ENCODE peak calls at places on chromosomes 7 and 10, in eight cellular contexts. C, G, J, Q, I, W, D and R are unnamed samples. For H3K36me3, the result is how much of the 10 kb centered on the place peaks cover.

GRCh38 chr7:50349963-50350944 is 45.7 kb downstream of the IKZF1 start:
- DNase-seq in W (peak), Q (no peak), C (no peak), D (no peak), G (no peak), I (peak), J (no peak), R (peak)

GRCh38 chr7:115013887-115014286 is 92.0 kb downstream of the MDFIC start:
- DNase-seq in G (no peak), C (no peak), J (no peak), W (no peak), I (no peak), Q (no peak), D (no peak), R (no peak)

GRCh38 chr7:50723888-50724287 is 58.8 kb downstream of the GRB10 start:
- DNase-seq in Q (no peak), I (no peak), W (no peak), J (no peak), D (no peak), G (no peak), C (no peak), R (no peak)

GRCh38 chr7:31796375-31796774 is 109.4 kb downstream of the PPP1R17 start:
- DNase-seq in W (no peak), I (no peak), G (no peak), D (no peak), Q (no peak), C (no peak), J (no peak), R (no peak)

GRCh38 chr10:97925308-97925938 is 75.8 kb downstream of the GOLGA7B start:
- DNase-seq in I (no peak), J (no peak), D (no peak), G (no peak), Q (no peak), W (no peak), C (no peak), R (no peak)

GRCh38 chr7:44382459-44383300 is 57.3 kb upstream of the CAMK2B start:
- DNase-seq in G (no peak), I (no peak), W (no peak), C (no peak), Q (peak), J (no peak), D (no peak), R (no peak)

GRCh38 chr7:95126053-95126709 is 198.2 kb downstream of the PON1 start:
- DNase-seq in G (peak), Q (no peak), J (no peak), I (no peak), C (no peak), D (no peak), W (no peak), R (no peak)

GRCh38 chr10:62727935-62728334 is 76.6 kb upstream of the ADO start:
- DNase-seq in W (no peak), G (no peak), C (no peak), D (no peak), I (no peak), Q (no peak), J (no peak), R (no peak)

GRCh38 chr7:37052673-37053072 is 328.4 kb upstream of the AOAH start:
- DNase-seq in D (no peak), I (no peak), Q (no peak), W (no peak), C (no peak), G (peak), J (no peak), R (no peak)

GRCh38 chr10:69912584-69912983 is 110.9 kb downstream of the COL13A1 start:
- DNase-seq in G (no peak), I (no peak), C (no peak), W (no peak), Q (no peak), D (no peak), J (peak), R (no peak)

GRCh38 chr10:33760544-33760943 is 426.1 kb upstream of the NRP1 start:
- DNase-seq in C (no peak), I (no peak), G (no peak), J (no peak), D (no peak), Q (no peak), W (no peak), R (no peak)

GRCh38 chr10:12934777-12935176 is 66.7 kb downstream of the CCDC3 start:
- DNase-seq in W (no peak), I (no peak), Q (no peak), J (no peak), D (no peak), C (no peak), G (no peak), R (no peak)

GRCh38 chr10:106560925-106561640 is 603.4 kb downstream of the SORCS1 start:
- DNase-seq in J (no peak), G (no peak), Q (no peak), I (no peak), W (no peak), D (no peak), C (no peak), R (no peak)

GRCh38 chr10:64630534-64630933 is 1109.3 kb downstream of the REEP3 start:
- DNase-seq in J (no peak), C (no peak), I (no peak), G (no peak), D (no peak), Q (no peak), W (no peak), R (no peak)

GRCh38 chr10:17536221-17536620 is 81.0 kb downstream of the HACD1 start:
- DNase-seq in W (no peak), I (no peak), D (no peak), Q (no peak), J (no peak), C (no peak), G (no peak), R (no peak)

GRCh38 chr10:17538941-17539340 is 78.2 kb downstream of the HACD1 start:
- DNase-seq in C (no peak), J (no peak), W (no peak), I (no peak), G (no peak), D (no peak), Q (no peak), R (no peak)

GRCh38 chr10:17537281-17537680 is 79.9 kb downstream of the HACD1 start:
- DNase-seq in D (no peak), Q (no peak), C (no peak), G (no peak), J (no peak), W (no peak), I (no peak), R (no peak)

GRCh38 chr10:17528296-17528862 is 74.0 kb upstream of the ST8SIA6 start:
- DNase-seq in C (no peak), Q (no peak), G (no peak), W (no peak), D (no peak), J (no peak), I (no peak), R (no peak)

GRCh38 chr10:17533731-17534130 is 79.3 kb upstream of the ST8SIA6 start:
- DNase-seq in J (no peak), Q (no peak), G (no peak), I (no peak), D (no peak), W (no peak), C (no peak), R (no peak)
- TF ChIP-seq EP300 in J (no peak), Q (no peak), G (no peak), I (no peak), D (no peak), W (no peak), C (no peak), R (no peak)

GRCh38 chr7:89998554-89998953 is 155.7 kb upstream of the STEAP1 start:
- DNase-seq in W (no peak), I (no peak), Q (no peak), J (no peak), D (no peak), C (no peak), G (no peak), R (no peak)

GRCh38 chr7:89994483-89994882 is 159.8 kb upstream of the STEAP1 start:
- DNase-seq in D (no peak), C (no peak), J (no peak), Q (no peak), G (no peak), W (no peak), I (no peak), R (no peak)
- TF ChIP-seq POLR2A in D (no peak), C (no peak), J (no peak), Q (no peak), G (no peak), W (no peak), I (no peak), R (no peak)

GRCh38 chr7:100886142-100886935 is 3.2 kb downstream of the UFSP1 start:
- DNase-seq in G (no peak), W (no peak), J (no peak), C (no peak), D (no peak), Q (no peak), I (no peak), R (no peak)
- H3K36me3 ChIP-seq in G (under half), W (half or more), J (half or more), C (under half), D (under half), Q (half or more), I (half or more), R (under half)

GRCh38 chr10:52312999-52313349 is 1.1 kb upstream of the DKK1 start:
- DNase-seq in W (no peak), Q (no peak), D (no peak), I (no peak), G (no peak), C (no peak), J (no peak), R (no peak)
- TF ChIP-seq EP300 in W (no peak), Q (no peak), D (no peak), I (no peak), G (no peak), C (no peak), J (no peak), R (no peak)

DNA sequence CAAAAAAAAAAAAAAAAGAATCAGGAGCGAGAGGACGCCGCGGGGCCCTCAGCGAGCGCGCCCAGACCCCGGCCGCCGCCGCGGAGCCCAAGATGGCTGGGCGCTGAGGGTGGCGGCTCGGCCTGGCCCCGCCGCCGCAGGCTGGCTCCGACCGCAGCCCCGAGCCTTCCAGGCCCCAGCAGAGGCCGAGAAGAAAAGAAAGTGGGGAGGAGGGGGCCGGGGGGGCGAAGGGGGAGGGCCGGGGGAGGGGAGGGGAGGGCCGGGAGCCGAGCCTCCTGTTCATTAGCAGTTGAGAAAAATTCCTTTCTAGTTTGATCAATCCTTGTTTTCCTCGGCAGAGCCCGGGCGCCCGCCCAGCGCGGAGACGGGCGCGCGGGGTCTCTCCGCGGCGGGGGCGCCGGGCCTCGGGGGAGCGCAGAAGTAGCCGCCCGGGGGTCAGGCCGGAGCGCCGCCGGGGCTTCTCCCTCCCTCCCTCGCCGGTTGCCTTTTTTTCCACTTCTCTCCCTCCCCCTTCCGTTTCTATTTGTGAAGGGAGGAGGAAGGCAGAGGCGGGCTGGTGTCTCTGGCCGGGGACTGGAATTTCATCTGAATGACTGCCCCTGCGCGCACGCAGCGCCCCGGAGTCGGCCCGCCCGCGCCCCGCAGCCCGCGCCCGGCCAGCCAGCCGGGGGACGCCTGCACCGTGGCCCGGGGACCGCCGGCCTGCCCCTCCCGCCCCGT is 773 bp upstream of the TRIM8 start:
- DNase-seq in D (peak), C (peak), W (no peak), J (peak), G (peak), Q (no peak), I (peak), R (peak)
- TF ChIP-seq POLR2A in D (peak), C (peak), W (peak), J (no peak), G (peak), Q (peak), I (no peak), R (no peak)

GRCh38 chr7:47284691-47285246 is 297.1 kb downstream of the TNS3 start:
- DNase-seq in I (peak), J (no peak), G (no peak), Q (peak), D (no peak), C (no peak), W (no peak), R (no peak)
- H3K36me3 ChIP-seq in I (half or more), J (under half), G (under half), Q (half or more), D (under half), C (under half), W (under half), R (half or more)

GRCh38 chr7:41189866-41190265 is 513.0 kb downstream of the INHBA start:
- DNase-seq in I (no peak), G (no peak), C (no peak), D (no peak), Q (no peak), J (no peak), W (no peak), R (no peak)
- TF ChIP-seq EP300 in I (no peak), G (no peak), C (no peak), D (no peak), Q (no peak), J (no peak), W (no peak), R (no peak)

DNA sequence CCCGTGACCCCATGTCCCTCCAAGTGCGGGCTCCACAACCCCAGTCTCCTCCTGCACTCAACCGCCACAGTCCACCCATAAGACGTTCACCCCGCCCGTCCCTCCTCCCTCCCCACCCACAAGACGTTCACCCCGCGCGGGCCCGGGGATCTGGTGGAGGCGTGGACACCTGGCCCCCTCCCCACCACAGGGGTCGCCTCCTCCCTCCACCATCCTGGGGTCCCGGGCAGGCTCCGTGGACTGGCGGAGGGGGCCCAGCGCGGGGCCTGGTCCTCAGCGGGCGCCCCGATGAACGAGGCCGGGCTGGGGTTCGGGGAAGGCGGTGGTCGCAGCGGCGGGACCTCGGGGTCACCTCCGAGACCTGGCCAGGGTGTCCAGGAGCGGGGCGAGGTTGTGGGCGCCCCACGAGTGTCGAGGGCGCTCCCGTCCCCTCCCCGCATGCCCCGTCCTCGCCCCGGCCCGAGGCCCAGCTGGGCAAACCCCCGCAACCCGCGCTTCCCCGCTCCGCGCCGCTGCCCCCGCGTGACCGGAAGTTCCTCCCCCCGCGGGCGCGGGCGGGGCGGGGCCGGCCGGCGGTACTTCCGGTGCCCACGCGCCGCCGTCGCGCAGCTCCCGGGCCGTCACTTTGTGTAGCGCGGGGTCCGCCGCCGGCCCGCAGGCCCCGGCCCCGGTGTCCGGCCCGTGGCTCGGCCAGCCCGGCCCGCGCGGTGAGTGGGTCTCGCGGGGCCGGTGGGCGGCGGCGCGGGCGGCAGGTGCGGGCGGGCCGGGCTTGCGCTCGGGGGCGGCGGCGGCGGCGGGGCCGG is at the start of gene ZNF316:
- DNase-seq in D (peak), W (no peak), C (peak), Q (no peak), G (no peak), I (peak), J (peak), R (peak)
- TF ChIP-seq POLR2A in D (peak), W (peak), C (peak), Q (no peak), G (no peak), I (no peak), J (peak), R (no peak)

GRCh38 chr10:7248148-7248547 is 162.7 kb downstream of the SFMBT2 start:
- DNase-seq in G (no peak), D (no peak), J (no peak), W (no peak), I (no peak), Q (no peak), C (no peak), R (no peak)

GRCh38 chr10:7243873-7244272 is 167.0 kb downstream of the SFMBT2 start:
- DNase-seq in W (no peak), I (no peak), Q (no peak), J (no peak), D (no peak), C (no peak), G (no peak), R (no peak)

GRCh38 chr10:7239312-7239985 is 171.4 kb downstream of the SFMBT2 start:
- DNase-seq in D (no peak), Q (no peak), J (no peak), I (no peak), C (no peak), W (no peak), G (no peak), R (no peak)

GRCh38 chr10:7245505-7245904 is 165.3 kb downstream of the SFMBT2 start:
- DNase-seq in W (no peak), Q (no peak), I (no peak), D (no peak), J (no peak), G (no peak), C (no peak), R (no peak)

GRCh38 chr10:7243139-7243538 is 167.7 kb downstream of the SFMBT2 start:
- DNase-seq in C (no peak), Q (no peak), J (no peak), W (no peak), I (no peak), G (no peak), D (no peak), R (no peak)
- H3K36me3 ChIP-seq in C (under half), Q (under half), J (under half), W (under half), I (under half), G (under half), D (under half), R (under half)

GRCh38 chr10:82826132-82826531 is 951.1 kb downstream of the NRG3 start:
- DNase-seq in D (no peak), I (no peak), C (no peak), J (no peak), W (no peak), G (no peak), Q (no peak), R (no peak)

GRCh38 chr10:82815680-82816079 is 940.7 kb downstream of the NRG3 start:
- DNase-seq in G (no peak), D (no peak), I (no peak), C (no peak), J (no peak), Q (no peak), W (no peak), R (peak)

DNA sequence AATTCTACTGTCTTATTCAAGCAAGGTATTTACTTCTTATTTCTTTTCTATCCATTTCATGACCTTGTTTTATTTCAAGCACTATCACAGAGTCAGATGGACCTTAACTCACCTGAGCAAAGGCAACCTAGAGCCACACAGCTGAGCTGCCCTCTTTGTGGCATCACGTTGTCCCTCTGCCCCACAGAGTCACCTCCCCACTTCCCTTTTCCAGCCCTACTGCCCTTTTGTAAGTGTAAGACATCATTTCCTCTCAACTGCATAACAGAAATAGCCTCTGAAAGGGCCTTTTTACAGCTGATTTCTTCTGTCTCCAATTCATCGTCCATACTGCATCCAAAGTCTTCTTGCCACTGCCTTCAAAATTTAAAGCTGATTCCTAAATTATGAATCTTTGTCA is 946.0 kb downstream of the NRG3 start:
- DNase-seq in J (no peak), G (no peak), C (no peak), I (no peak), W (no peak), Q (no peak), D (no peak), R (no peak)
- TF ChIP-seq EP300 in J (no peak), G (no peak), C (no peak), I (no peak), W (no peak), Q (no peak), D (no peak), R (no peak)